ENCODE peak calls at places on chromosomes 13 and 19, in nine cellular contexts. D is myocyte; I is ACHN; Q is NCI-H1092 treated with DMSO at 0.1 percent for 48 hours; M is fibroblast of lung; L is ureter; C is tibial artery; J is mammary epithelial cell; R is activated CD4-positive, CD25-positive, alpha-beta regulatory T cell treated with anti-CD3 and anti-CD28 coated beads, Interleukin-2, amount 50 U/mL, for 16 hours. E is an unnamed sample.
A peak's percentile ranks its signal among the peaks of the same experiment; 100 is the strongest.

GRCh38 chr13:85590231-85590931 is 208.8 kb downstream of the SLITRK6 start:
- DNase-seq in C (no peak), R (no peak), J (peak; percentile 71), I (no peak), D (no peak), Q (no peak), L (no peak), M (peak; percentile 23), E (no peak)

GRCh38 chr19:51564791-51565190 is 6.3 kb upstream of the ZNF175 start:
- DNase-seq in Q (no peak), L (no peak), J (no peak), M (no peak), I (no peak), D (no peak), C (no peak), R (no peak), E (no peak)

GRCh38 chr19:47157455-47158321 is 27.1 kb downstream of the SAE1 start:
- DNase-seq in D (peak; percentile 98), M (peak; percentile 93), I (peak; percentile 22), L (peak; percentile 65), R (peak; percentile 18), J (no peak), C (no peak), Q (no peak), E (no peak)

GRCh38 chr19:49133621-49134454 is 14.5 kb downstream of the PPFIA3 start:
- DNase-seq in D (no peak), R (no peak), Q (no peak), M (peak; percentile 20), J (no peak), L (peak; percentile 85), C (no peak), I (no peak), E (peak; percentile 69)

GRCh38 chr19:5331790-5332189 is 8.8 kb downstream of the PTPRS start:
- DNase-seq in D (no peak), R (no peak), M (no peak), I (no peak), J (no peak), L (no peak), C (no peak), Q (no peak), E (no peak)

GRCh38 chr13:113638173-113638746 is 19.7 kb downstream of the ATP4B start:
- DNase-seq in M (no peak), R (no peak), J (no peak), I (no peak), Q (no peak), L (no peak), C (peak; percentile 25), D (no peak), E (no peak)

GRCh38 chr19:21691656-21692055 is 75.7 kb downstream of the ZNF100 start:
- DNase-seq in C (no peak), R (no peak), D (no peak), I (no peak), M (no peak), L (no peak), Q (no peak), J (no peak), E (no peak)

GRCh38 chr19:2246801-2247361 is 2.2 kb upstream of the AMH start:
- DNase-seq in J (no peak), Q (no peak), D (no peak), C (no peak), R (no peak), I (peak; percentile 60), L (no peak), M (peak; percentile 32), E (no peak)

GRCh38 chr19:40571831-40572495 is 4.7 kb upstream of the SHKBP1 start:
- DNase-seq in I (no peak), J (no peak), C (no peak), D (no peak), R (no peak), Q (no peak), L (no peak), M (no peak), E (no peak)

GRCh38 chr19:17967258-17968051 is 548 bp downstream of the KCNN1 start:
- DNase-seq in I (no peak), C (no peak), R (no peak), D (no peak), L (no peak), J (no peak), M (no peak), Q (peak; percentile 13), E (no peak)

GRCh38 chr13:32001392-32001768 is 30.2 kb upstream of the FRY start:
- DNase-seq in D (peak; percentile 67), C (no peak), J (peak; percentile 44), Q (peak; percentile 4), I (peak; percentile 38), L (no peak), R (no peak), M (peak; percentile 32), E (no peak)

GRCh38 chr19:53463263-53463662 is 4.3 kb upstream of the ZNF813 start:
- DNase-seq in M (peak; percentile 43), J (no peak), R (no peak), I (no peak), Q (no peak), C (no peak), L (peak; percentile 66), D (peak; percentile 14), E (no peak)

GRCh38 chr13:88031980-88032562 is 360.9 kb downstream of the SLITRK5 start:
- DNase-seq in M (peak; percentile 65), C (no peak), R (no peak), I (peak; percentile 41), J (peak; percentile 0), Q (no peak), D (no peak), L (no peak), E (no peak)

GRCh38 chr19:56253737-56254136 is 18.8 kb upstream of the EDDM13 start:
- DNase-seq in C (no peak), J (peak; percentile 42), Q (peak; percentile 41), D (peak; percentile 62), R (no peak), M (peak; percentile 51), L (no peak), I (peak; percentile 59), E (peak; percentile 57)

GRCh38 chr19:46357846-46358583 is 11.1 kb downstream of the PPP5C start:
- DNase-seq in Q (no peak), C (no peak), I (no peak), M (peak; percentile 84), D (no peak), J (no peak), R (no peak), L (no peak), E (no peak)

GRCh38 chr19:16585808-16586476 is 13.7 kb upstream of the SLC35E1 start:
- DNase-seq in M (no peak), I (no peak), Q (no peak), R (no peak), D (peak; percentile 49), L (no peak), J (peak; percentile 41), C (no peak), E (no peak)

GRCh38 chr13:40993119-40993518 is 26.0 kb downstream of the ELF1 start:
- DNase-seq in I (no peak), J (no peak), D (peak; percentile 82), C (no peak), R (no peak), L (no peak), M (no peak), Q (peak; percentile 22), E (peak; percentile 59)

GRCh38 chr13:23921451-23921888 is 24.2 kb upstream of the C1QTNF9B start:
- DNase-seq in C (no peak), M (peak; percentile 73), J (peak; percentile 55), D (peak; percentile 80), I (peak; percentile 56), R (no peak), Q (peak; percentile 61), L (no peak), E (no peak)

GRCh38 chr13:30819136-30819875 is 84.0 kb downstream of the ALOX5AP start:
- DNase-seq in C (no peak), L (no peak), I (peak; percentile 60), D (peak; percentile 69), R (no peak), M (peak; percentile 75), Q (no peak), J (no peak), E (no peak)

GRCh38 chr13:36875431-36875830 is 44.6 kb downstream of the SMAD9 start:
- DNase-seq in R (no peak), J (no peak), D (no peak), I (no peak), M (no peak), Q (peak; percentile 53), L (no peak), C (no peak), E (no peak)

GRCh38 chr19:20154636-20155035 is 12.4 kb upstream of the ZNF486 start:
- DNase-seq in R (no peak), J (peak; percentile 35), I (no peak), C (no peak), Q (no peak), L (no peak), M (no peak), D (no peak), E (no peak)

GRCh38 chr13:69274231-69274630 is 833.4 kb upstream of the ATXN8OS start:
- DNase-seq in I (peak; percentile 21), C (no peak), L (no peak), R (no peak), D (no peak), Q (no peak), M (no peak), J (no peak), E (no peak)

E was measured in NCI-H2029.